ENCODE peak calls at places on chromosomes 16 and 17, in ten cellular contexts. M is SK-N-SH, G is PC-3, O is endothelial cell of umbilical vein, Q is hepatocyte, P is neural progenitor cell, S is fibroblast of lung, F is GM23248, E is mesenchymal stem cell, B is OCI-LY7. R is an unnamed sample.

GRCh38 chr16:87185313-87185712 is 131.9 kb downstream of the C16orf95 start:
- DNase-seq in M (no peak), G (no peak), O (no peak), Q (no peak), P (peak; percentile 37), S (no peak), F (no peak), E (no peak), B (no peak), R (no peak)

GRCh38 chr16:7246578-7246977 is 86.1 kb upstream of the RBFOX1 start:
- DNase-seq in M (no peak), G (no peak), O (no peak), Q (peak; percentile 57), P (peak; percentile 73), S (no peak), F (peak; percentile 0), E (no peak), B (no peak), R (no peak)

GRCh38 chr17:6365187-6365943 is 69.6 kb downstream of the AIPL1 start:
- DNase-seq in M (no peak), G (peak; percentile 92), O (no peak), Q (peak; percentile 36), P (no peak), S (peak; percentile 78), F (peak; percentile 35), E (peak; percentile 93), B (no peak), R (no peak)

GRCh38 chr17:80035937-80036714 is at the start of gene CCDC40:
- DNase-seq in M (peak; percentile 99), G (peak; percentile 81), O (peak; percentile 72), Q (peak; percentile 94), P (peak; percentile 94), S (peak; percentile 70), F (peak; percentile 95), E (peak; percentile 87), B (peak; percentile 57), R (no peak)

GRCh38 chr16:5665770-5666169 is 568.2 kb upstream of the EEF2KMT start:
- DNase-seq in M (no peak), G (no peak), O (no peak), Q (no peak), P (no peak), S (no peak), F (no peak), E (no peak), B (no peak), R (no peak)

GRCh38 chr17:562174-562573 is 152.5 kb downstream of the VPS53 start:
- DNase-seq in M (no peak), G (no peak), O (peak; percentile 83), Q (no peak), P (no peak), S (no peak), F (no peak), E (peak; percentile 79), B (no peak), R (no peak)

GRCh38 chr17:78910885-78911284 is 7.9 kb upstream of the CEP295NL start:
- DNase-seq in M (no peak), G (no peak), O (no peak), Q (no peak), P (no peak), S (no peak), F (no peak), E (no peak), B (no peak), R (no peak)

GRCh38 chr17:80791758-80792284 is 199.8 kb upstream of the CHMP6 start:
- DNase-seq in M (no peak), G (peak; percentile 99), O (peak; percentile 98), Q (peak; percentile 86), P (no peak), S (peak; percentile 99), F (peak; percentile 97), E (peak; percentile 100), B (no peak), R (no peak)

GRCh38 chr16:10576390-10577304 is 3.8 kb downstream of the EMP2 start:
- DNase-seq in M (no peak), G (no peak), O (no peak), Q (no peak), P (no peak), S (peak; percentile 28), F (peak; percentile 31), E (peak; percentile 24), B (no peak), R (no peak)

GRCh38 chr17:69434164-69434579 is 19.7 kb downstream of the MAP2K6 start:
- DNase-seq in M (no peak), G (peak; percentile 74), O (peak; percentile 83), Q (peak; percentile 53), P (no peak), S (peak; percentile 81), F (no peak), E (peak; percentile 69), B (no peak), R (peak; percentile 88)

GRCh38 chr16:1272453-1273198 is 16.8 kb downstream of the TPSD1 start:
- DNase-seq in M (peak; percentile 84), G (no peak), O (no peak), Q (no peak), P (no peak), S (no peak), F (no peak), E (no peak), B (no peak), R (no peak)

GRCh38 chr17:83099570-83100181 is 20.3 kb downstream of the METRNL start:
- DNase-seq in M (peak; percentile 70), G (no peak), O (no peak), Q (peak; percentile 75), P (peak; percentile 32), S (peak; percentile 20), F (peak; percentile 80), E (no peak), B (no peak), R (no peak)

GRCh38 chr16:74224828-74225227 is 71.8 kb upstream of the PSMD7 start:
- DNase-seq in M (no peak), G (peak; percentile 28), O (peak; percentile 59), Q (no peak), P (no peak), S (peak; percentile 51), F (peak; percentile 6), E (no peak), B (no peak), R (no peak)

GRCh38 chr17:51056813-51057510 is 63.7 kb downstream of the SPAG9 start:
- DNase-seq in M (peak; percentile 49), G (peak; percentile 84), O (peak; percentile 84), Q (peak; percentile 72), P (peak; percentile 68), S (peak; percentile 85), F (peak; percentile 92), E (peak; percentile 91), B (peak; percentile 71), R (peak; percentile 83)
- H3K27ac ChIP-seq in M (peak overlapping the region; percentile 51), G (peak overlapping the region; percentile 35), O (peak overlapping the region; percentile 2), Q (peak overlapping the region; percentile 74), P (peak overlapping the region; percentile 79), S (peak overlapping the region; percentile 58), F (peak overlapping the region; percentile 85), E (peak overlapping the region; percentile 35), B (no peak overlapping the region), R (peak overlapping the region; percentile 28)

GRCh38 chr17:36463916-36464764 is 22.3 kb upstream of the ZNHIT3 start:
- DNase-seq in M (no peak), G (peak; percentile 65), O (peak; percentile 45), Q (peak; percentile 92), P (peak; percentile 98), S (peak; percentile 63), F (peak; percentile 95), E (peak; percentile 83), B (no peak), R (no peak)

GRCh38 chr17:36460265-36460937 is 26.1 kb upstream of the ZNHIT3 start:
- DNase-seq in M (no peak), G (no peak), O (no peak), Q (no peak), P (no peak), S (no peak), F (no peak), E (no peak), B (no peak), R (no peak)

GRCh38 chr17:36468903-36469635 is 17.4 kb upstream of the ZNHIT3 start:
- DNase-seq in M (no peak), G (no peak), O (no peak), Q (no peak), P (peak; percentile 8), S (no peak), F (no peak), E (no peak), B (no peak), R (no peak)

GRCh38 chr17:36461330-36462110 is 25.0 kb upstream of the ZNHIT3 start:
- DNase-seq in M (no peak), G (no peak), O (no peak), Q (no peak), P (no peak), S (no peak), F (no peak), E (no peak), B (no peak), R (no peak)

DNA sequence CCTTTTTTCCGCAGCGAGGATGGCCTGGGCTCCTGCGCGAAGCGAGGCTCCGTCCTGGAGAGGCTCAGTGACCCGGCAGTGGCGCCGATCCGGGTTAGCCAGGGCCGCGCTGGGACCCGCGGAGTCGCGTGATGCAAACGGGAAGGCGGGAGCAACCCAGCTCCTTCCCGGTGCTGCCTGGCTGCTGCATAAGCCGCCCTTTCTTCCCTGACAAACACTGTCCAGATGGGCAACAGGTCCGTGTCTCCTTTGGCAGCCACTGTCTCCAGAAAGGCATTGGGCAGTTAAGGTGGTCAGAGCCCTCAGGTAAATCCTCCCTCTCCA is 21.8 kb upstream of the ZNHIT3 start:
- DNase-seq in M (no peak), G (no peak), O (no peak), Q (no peak), P (no peak), S (no peak), F (no peak), E (no peak), B (no peak), R (no peak)
- H2AFZ ChIP-seq in M (no peak overlapping the region), G (no peak overlapping the region), O (no peak overlapping the region), Q (no peak overlapping the region), P (no peak overlapping the region), S (no peak overlapping the region), F (no peak overlapping the region), E (no peak overlapping the region), B (no peak overlapping the region), R (no peak overlapping the region)

GRCh38 chr16:23827245-23827543 is 8.6 kb upstream of the PRKCB start:
- DNase-seq in M (no peak), G (no peak), O (no peak), Q (no peak), P (no peak), S (no peak), F (no peak), E (no peak), B (no peak), R (no peak)
- H3K27ac ChIP-seq in M (no peak overlapping the region), G (no peak overlapping the region), O (no peak overlapping the region), Q (no peak overlapping the region), P (no peak overlapping the region), S (no peak overlapping the region), F (no peak overlapping the region), E (no peak overlapping the region), B (no peak overlapping the region), R (no peak overlapping the region)

DNA sequence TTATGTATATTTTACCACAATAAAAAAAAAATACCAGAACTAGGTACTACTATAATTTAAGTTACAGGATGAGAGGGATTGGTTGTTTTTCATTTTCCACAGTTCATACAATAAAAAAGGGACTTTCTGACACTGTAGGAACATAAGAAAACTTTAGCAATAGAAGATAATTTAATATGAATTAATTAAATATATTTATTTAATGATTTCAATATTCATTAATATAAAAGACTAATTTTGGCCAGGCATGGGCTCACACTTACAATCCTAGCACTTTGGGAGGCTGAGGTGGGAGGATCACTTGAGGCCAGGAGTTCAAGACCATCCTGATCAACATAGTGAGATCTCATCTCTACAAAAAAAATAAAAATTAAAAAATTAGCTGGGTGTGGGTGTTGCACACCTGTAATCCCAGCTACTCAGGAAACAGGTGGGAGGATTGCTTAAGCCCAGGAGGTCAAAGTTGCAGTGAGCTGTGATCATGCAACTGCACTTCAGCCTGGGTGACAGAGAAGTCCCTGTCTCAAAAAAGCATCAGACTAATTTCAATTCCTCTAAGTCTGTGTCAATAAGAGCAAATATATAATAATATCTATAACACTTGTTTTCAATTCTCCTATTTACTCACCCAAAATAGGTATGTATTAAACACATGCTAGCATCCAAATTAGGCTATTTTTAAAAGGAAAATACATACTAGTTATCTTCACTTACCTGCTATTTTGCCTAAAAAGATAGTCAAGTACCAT is 79.6 kb downstream of the BRIP1 start:
- DNase-seq in M (no peak), G (no peak), O (no peak), Q (no peak), P (no peak), S (no peak), F (no peak), E (no peak), B (peak; percentile 78), R (no peak)
- H2AFZ ChIP-seq in M (no peak overlapping the region), G (no peak overlapping the region), O (no peak overlapping the region), Q (no peak overlapping the region), P (no peak overlapping the region), S (no peak overlapping the region), F (no peak overlapping the region), E (no peak overlapping the region), B (no peak overlapping the region), R (no peak overlapping the region)